ENCODE peak calls at places on chromosomes 4 and X, in four cellular contexts. U is PC-3, N is endothelial cell, R is GM13977. O is an unnamed sample.

GRCh38 chrX:153631931-153632611 is 14.9 kb upstream of the DUSP9 start:
- DNase-seq in U (no peak), N (no peak), R (no peak), O (no peak)

GRCh38 chr4:95129708-95130343 is 372.1 kb downstream of the BMPR1B start:
- DNase-seq in U (peak; percentile 97), N (no peak), R (no peak), O (no peak)

GRCh38 chr4:183366436-183366835 is 44.2 kb upstream of the CLDN24 start:
- DNase-seq in U (no peak), N (no peak), R (no peak), O (no peak)

GRCh38 chrX:40146471-40147398 is 49.0 kb upstream of the BCOR start:
- DNase-seq in U (peak; percentile 24), N (peak; percentile 21), R (peak; percentile 70), O (no peak)

GRCh38 chr4:732911-733630 is 27.4 kb downstream of the PCGF3 start:
- DNase-seq in U (no peak), N (no peak), R (no peak), O (peak; percentile 2)

GRCh38 chrX:30971761-30972603 is 82.9 kb upstream of the TAB3 start:
- DNase-seq in U (peak; percentile 61), N (peak; percentile 7), R (peak; percentile 50), O (peak; percentile 30)

GRCh38 chrX:64394874-64395567 is at the start of gene MTMR8:
- DNase-seq in U (peak; percentile 65), N (peak; percentile 67), R (peak; percentile 71), O (peak; percentile 30)

GRCh38 chr4:55256787-55257186 is 89.3 kb upstream of the SRD5A3 start:
- DNase-seq in U (no peak), N (no peak), R (no peak), O (no peak)

GRCh38 chr4:4618846-4619245 is 77.0 kb upstream of the STX18 start:
- DNase-seq in U (no peak), N (no peak), R (no peak), O (no peak)

GRCh38 chrX:155027509-155028066 is 944 bp downstream of the FUNDC2 start:
- DNase-seq in U (peak; percentile 38), N (no peak), R (no peak), O (no peak)

GRCh38 chrX:122703762-122704161 is 480.3 kb upstream of the GRIA3 start:
- DNase-seq in U (no peak), N (no peak), R (no peak), O (no peak)

GRCh38 chrX:117973175-117974075 is 143.2 kb downstream of the KLHL13 start:
- DNase-seq in U (no peak), N (no peak), R (no peak), O (no peak)

GRCh38 chr4:11297201-11297600 is 131.5 kb downstream of the HS3ST1 start:
- DNase-seq in U (peak; percentile 34), N (no peak), R (no peak), O (no peak)

GRCh38 chr4:3679851-3680311 is 86.3 kb upstream of the ADRA2C start:
- DNase-seq in U (no peak), N (no peak), R (no peak), O (no peak)

GRCh38 chrX:110219920-110220319 is 98.0 kb downstream of the AMMECR1 start:
- DNase-seq in U (peak; percentile 73), N (no peak), R (no peak), O (no peak)

GRCh38 chr4:1540601-1541375 is 134.5 kb upstream of the NKX1-1 start:
- DNase-seq in U (peak; percentile 16), N (no peak), R (no peak), O (no peak)

GRCh38 chr4:157447195-157447594 is 226.7 kb downstream of the GRIA2 start:
- DNase-seq in U (peak; percentile 18), N (no peak), R (no peak), O (no peak)

GRCh38 chr4:114108869-114109268 is 129.4 kb upstream of the ARSJ start:
- DNase-seq in U (peak; percentile 58), N (no peak), R (no peak), O (no peak)

GRCh38 chr4:125572601-125573000 is 257.8 kb downstream of the FAT4 start:
- DNase-seq in U (no peak), N (no peak), R (no peak), O (no peak)

GRCh38 chrX:34562006-34562405 is 95.1 kb downstream of the TMEM47 start:
- DNase-seq in U (no peak), N (no peak), R (no peak), O (no peak)

GRCh38 chr4:13088726-13089658 is 395.1 kb downstream of the RAB28 start:
- DNase-seq in U (peak; percentile 21), N (no peak), R (no peak), O (no peak)

GRCh38 chr4:7817877-7818675 is 121.6 kb downstream of the AFAP1 start:
- DNase-seq in U (no peak), N (no peak), R (no peak), O (no peak)

GRCh38 chr4:26397086-26397485 is 76.3 kb downstream of the RBPJ start:
- DNase-seq in U (no peak), N (no peak), R (no peak), O (no peak)

GRCh38 chrX:100687128-100687527 is 43.1 kb downstream of the SRPX2 start:
- DNase-seq in U (no peak), N (no peak), R (no peak), O (peak; percentile 8)

GRCh38 chrX:150062292-150063137 is 124.2 kb upstream of the EOLA2 start:
- DNase-seq in U (peak; percentile 78), N (no peak), R (no peak), O (no peak)

GRCh38 chrX:9141496-9141895 is 107.6 kb upstream of the FAM9B start:
- DNase-seq in U (no peak), N (no peak), R (no peak), O (no peak)

GRCh38 chr4:23889814-23890269 is at the start of gene PPARGC1A:
- DNase-seq in U (no peak), N (no peak), R (no peak), O (no peak)

GRCh38 chrX:93420635-93421034 is 252.7 kb downstream of the NAP1L3 start:
- DNase-seq in U (no peak), N (no peak), R (no peak), O (no peak)

GRCh38 chr4:3255611-3256186 is 6.7 kb downstream of the MSANTD1 start:
- DNase-seq in U (no peak), N (no peak), R (no peak), O (no peak)

GRCh38 chr4:70678383-70678999 is 9.8 kb upstream of the UTP3 start:
- DNase-seq in U (no peak), N (no peak), R (peak; percentile 22), O (no peak)

GRCh38 chr4:65046496-65047101 is 623.7 kb downstream of the EPHA5 start:
- DNase-seq in U (peak; percentile 91), N (no peak), R (no peak), O (no peak)

GRCh38 chr4:172369471-172369959 is 556.3 kb downstream of the GALNTL6 start:
- DNase-seq in U (no peak), N (no peak), R (no peak), O (no peak)

GRCh38 chrX:27186671-27187070 is 276.5 kb downstream of the PPP4R3C start:
- DNase-seq in U (peak; percentile 50), N (no peak), R (peak; percentile 27), O (peak; percentile 20)

GRCh38 chr4:6937748-6938147 is 28.1 kb downstream of the TBC1D14 start:
- DNase-seq in U (no peak), N (no peak), R (no peak), O (no peak)

GRCh38 chr4:37675587-37676290 is 10.4 kb downstream of the RELL1 start:
- DNase-seq in U (no peak), N (no peak), R (peak; percentile 64), O (no peak)

GRCh38 chr4:1763070-1763549 is 30.0 kb upstream of the FGFR3 start:
- DNase-seq in U (no peak), N (no peak), R (no peak), O (no peak)

O was measured in GDM1.